ENCODE peak calls at places on chromosomes 7 and 10, in eight cellular contexts. N, C, G, I, K, H, M and D are unnamed samples.

GRCh38 chr7:147485660-147486210 is 1104.8 kb upstream of the C7orf33 start:
- DNase-seq in N (no peak), C (no peak), G (no peak), I (no peak), K (no peak), H (no peak), M (no peak), D (no peak)

GRCh38 chr7:74234549-74234948 is 19.6 kb downstream of the RFC2 start:
- DNase-seq in N (no peak), C (no peak), G (no peak), I (no peak), K (no peak), H (no peak), M (no peak), D (no peak)

GRCh38 chr10:25017247-25017590 is 807 bp downstream of the THNSL1 start:
- DNase-seq in N (peak; percentile 63), C (no peak), G (no peak), I (no peak), K (peak; percentile 43), H (no peak), M (no peak), D (no peak)

GRCh38 chr7:151168787-151169162 is 1.3 kb upstream of the GBX1 start:
- DNase-seq in N (no peak), C (no peak), G (no peak), I (no peak), K (no peak), H (no peak), M (no peak), D (no peak)

GRCh38 chr7:25311346-25311745 is 83.1 kb upstream of the NPVF start:
- DNase-seq in N (no peak), C (no peak), G (no peak), I (no peak), K (no peak), H (no peak), M (no peak), D (no peak)

GRCh38 chr7:137449016-137449415 is 105.5 kb upstream of the PTN start:
- DNase-seq in N (no peak), C (no peak), G (no peak), I (no peak), K (no peak), H (no peak), M (no peak), D (no peak)

GRCh38 chr10:86294346-86295265 is 72.0 kb downstream of the GRID1 start:
- DNase-seq in N (no peak), C (no peak), G (no peak), I (no peak), K (peak; percentile 11), H (no peak), M (no peak), D (peak; percentile 29)

GRCh38 chr10:122551450-122551849 is 9.1 kb upstream of the DMBT1 start:
- DNase-seq in N (peak; percentile 5), C (no peak), G (no peak), I (no peak), K (no peak), H (no peak), M (peak; percentile 16), D (no peak)

GRCh38 chr7:15839415-15840100 is 153.1 kb upstream of the MEOX2 start:
- DNase-seq in N (peak; percentile 44), C (peak; percentile 64), G (no peak), I (no peak), K (no peak), H (peak; percentile 77), M (peak; percentile 69), D (no peak)

GRCh38 chr7:122455108-122455507 is 150.6 kb upstream of the FEZF1 start:
- DNase-seq in N (no peak), C (no peak), G (no peak), I (no peak), K (no peak), H (no peak), M (no peak), D (no peak)

GRCh38 chr10:32207544-32207943 is 139.4 kb downstream of the EPC1 start:
- DNase-seq in N (peak; percentile 19), C (peak; percentile 24), G (no peak), I (no peak), K (peak; percentile 77), H (peak; percentile 63), M (peak; percentile 34), D (peak; percentile 66)

GRCh38 chr10:90417056-90417455 is 440.8 kb downstream of the HTR7 start:
- DNase-seq in N (no peak), C (no peak), G (no peak), I (no peak), K (no peak), H (no peak), M (no peak), D (no peak)

GRCh38 chr10:48444861-48445841 is 138.7 kb downstream of the MAPK8 start:
- DNase-seq in N (peak; percentile 88), C (no peak), G (peak; percentile 78), I (no peak), K (no peak), H (peak; percentile 48), M (no peak), D (no peak)

GRCh38 chr10:102629661-102630614 is 14.3 kb upstream of the TRIM8 start:
- DNase-seq in N (peak; percentile 53), C (peak; percentile 11), G (no peak), I (no peak), K (no peak), H (peak; percentile 56), M (no peak), D (no peak)

GRCh38 chr10:132105302-132105995 is 39.7 kb downstream of the JAKMIP3 start:
- DNase-seq in N (no peak), C (no peak), G (no peak), I (no peak), K (no peak), H (peak; percentile 23), M (no peak), D (no peak)

GRCh38 chr10:98446121-98446655 is 547 bp downstream of the HPS1 start:
- DNase-seq in N (peak; percentile 32), C (no peak), G (peak; percentile 92), I (no peak), K (peak; percentile 35), H (no peak), M (peak; percentile 47), D (peak; percentile 61)
- TF ChIP-seq CTCF in N (no peak), C (no peak), G (no peak), I (no peak), K (no peak), H (no peak), M (no peak), D (no peak)

GRCh38 chr7:64574481-64575159 is 11.7 kb upstream of the ZNF680 start:
- DNase-seq in N (peak; percentile 84), C (peak; percentile 47), G (no peak), I (peak; percentile 18), K (peak; percentile 22), H (peak; percentile 67), M (peak; percentile 62), D (no peak)
- H3K4me3 ChIP-seq in N (peak overlapping the region; percentile 16), C (peak overlapping the region; percentile 54), G (peak overlapping the region; percentile 50), I (peak overlapping the region; percentile 69), K (peak overlapping the region; percentile 13), H (peak overlapping the region; percentile 39), M (peak overlapping the region; percentile 56), D (no peak overlapping the region)

DNA sequence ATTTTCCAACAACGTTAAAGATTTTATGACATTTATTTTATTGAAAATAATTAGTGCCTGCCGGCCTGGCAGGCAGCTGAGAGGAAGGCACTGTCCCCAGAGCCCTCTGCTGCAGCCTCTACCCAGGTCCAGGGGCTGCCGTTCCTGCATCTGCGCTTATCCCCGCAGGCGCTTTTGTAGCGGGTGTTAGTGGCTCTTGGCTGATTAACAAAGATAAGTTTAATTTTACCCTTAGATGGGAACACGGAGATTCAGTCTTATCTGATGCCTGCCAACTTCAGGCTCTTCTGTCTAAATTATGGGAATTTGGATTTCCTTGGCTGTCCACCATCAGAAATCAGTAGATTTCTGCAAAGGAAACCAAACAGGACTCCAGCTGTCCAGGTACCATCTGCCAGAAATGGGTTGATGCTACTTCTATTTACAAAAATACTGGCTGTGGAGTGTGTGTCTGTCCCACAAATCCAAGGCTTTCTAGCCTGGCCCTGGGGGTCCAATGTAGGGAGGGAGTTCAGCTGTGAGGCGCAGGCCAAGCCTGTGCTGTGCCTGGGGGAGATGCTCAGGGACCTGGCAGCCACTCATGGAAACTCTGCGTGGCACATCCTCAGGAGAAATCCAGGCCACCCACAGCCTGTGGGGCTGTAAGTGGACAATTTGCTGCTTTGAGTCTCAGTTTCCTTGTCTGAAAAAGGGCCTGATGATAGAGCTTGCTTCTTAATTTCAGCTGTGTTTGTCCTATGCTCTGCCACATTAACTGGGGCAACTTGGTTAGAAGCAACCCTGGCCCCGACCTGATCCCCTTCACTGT is 62.0 kb upstream of the IGFBP3 start:
- DNase-seq in N (no peak), C (no peak), G (peak; percentile 80), I (no peak), K (peak; percentile 12), H (no peak), M (no peak), D (no peak)
- H3K27ac ChIP-seq in N (no peak overlapping the region), C (no peak overlapping the region), G (no peak overlapping the region), I (peak overlapping the region; percentile 72), K (no peak overlapping the region), H (peak overlapping the region; percentile 5), M (no peak overlapping the region), D (no peak overlapping the region)

GRCh38 chr7:101858437-101859385 is 41.3 kb downstream of the CUX1 start:
- DNase-seq in N (no peak), C (no peak), G (no peak), I (no peak), K (no peak), H (no peak), M (no peak), D (no peak)

GRCh38 chr7:101857358-101857794 is 40.0 kb downstream of the CUX1 start:
- DNase-seq in N (no peak), C (no peak), G (no peak), I (no peak), K (no peak), H (no peak), M (no peak), D (no peak)

GRCh38 chr7:101859411-101860106 is 42.1 kb downstream of the CUX1 start:
- DNase-seq in N (no peak), C (no peak), G (no peak), I (no peak), K (no peak), H (no peak), M (no peak), D (no peak)

GRCh38 chr7:101854084-101854865 is 36.8 kb downstream of the CUX1 start:
- DNase-seq in N (no peak), C (no peak), G (no peak), I (no peak), K (no peak), H (no peak), M (no peak), D (no peak)

DNA sequence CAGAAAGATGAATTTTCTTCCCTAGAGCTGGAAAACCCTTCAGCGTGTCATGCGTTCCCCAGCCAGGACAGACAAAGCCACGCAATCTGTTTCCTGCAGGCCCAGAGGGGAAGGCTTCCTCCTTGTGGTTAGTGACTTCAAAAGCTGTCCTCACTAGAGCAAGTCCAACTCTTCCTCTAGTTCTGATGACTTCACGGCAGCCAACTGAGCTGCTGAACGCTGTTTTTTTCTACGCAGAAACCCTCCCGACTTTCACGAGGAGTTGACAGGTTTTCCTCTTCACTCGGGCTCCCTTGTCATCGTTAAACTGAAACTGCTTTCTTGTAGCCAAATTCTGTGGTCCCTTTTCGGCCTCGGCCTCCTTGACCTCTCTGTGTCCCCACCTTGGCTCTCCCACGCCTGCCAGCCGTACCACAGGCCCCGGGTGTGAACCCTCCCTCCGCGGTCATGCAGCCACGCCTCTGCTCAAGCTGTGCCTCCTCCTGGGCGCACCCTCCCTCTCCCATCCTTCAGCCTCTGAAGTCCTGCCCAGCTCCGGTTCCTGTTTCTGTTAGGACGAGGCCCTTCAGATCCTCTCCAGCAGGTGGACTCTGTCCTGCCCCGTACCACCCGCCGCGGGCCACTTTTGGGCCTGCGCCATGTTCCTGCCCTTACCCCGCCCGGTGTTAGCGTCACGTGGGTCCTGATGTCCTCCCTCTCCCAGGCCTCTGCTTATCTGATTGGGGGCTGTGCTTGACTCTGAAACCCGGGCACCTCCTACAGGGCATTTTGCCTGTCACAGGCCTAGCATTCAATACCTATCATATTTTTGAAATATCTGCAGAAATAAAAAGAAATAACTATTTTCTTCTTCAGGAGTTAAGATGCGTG is 39.3 kb downstream of the CUX1 start:
- DNase-seq in N (peak; percentile 96), C (peak; percentile 87), G (peak; percentile 97), I (peak; percentile 60), K (peak; percentile 97), H (peak; percentile 93), M (peak; percentile 89), D (peak; percentile 92)
- TF ChIP-seq CTCF in N (peak; percentile 56), C (peak; percentile 48), G (peak; percentile 37), I (peak; percentile 37), K (peak; percentile 41), H (peak; percentile 33), M (peak; percentile 61), D (peak; percentile 78)